ENCODE peak calls at places on chromosomes 6 and 20, in eight cellular contexts. One of them, this sample, is unnamed.

GRCh38 chr6:30264731-30265130 is 51.5 kb upstream of the TRIM26 start:
- DNase-seq in K562: no peak
- DNase-seq in HepG2: no peak
- DNase-seq in stomach: no peak
- DNase-seq in H1: no peak
- DNase-seq in ovary: no peak
- DNase-seq in A549: no peak
- DNase-seq in transverse colon: no peak
- DNase-seq in this sample: no peak

GRCh38 chr6:14711056-14711703 is 534.7 kb upstream of the JARID2 start:
- DNase-seq in stomach: peak; percentile 44
- DNase-seq in transverse colon: peak; percentile 49
- DNase-seq in K562: peak; percentile 94
- DNase-seq in A549: peak; percentile 19
- DNase-seq in H1: no peak
- DNase-seq in ovary: no peak
- DNase-seq in HepG2: peak; percentile 28
- DNase-seq in this sample: no peak

GRCh38 chr6:30719356-30719755 is 796 bp upstream of the TUBB start:
- DNase-seq in ovary: no peak
- DNase-seq in K562: peak; percentile 58
- DNase-seq in H1: no peak
- DNase-seq in HepG2: no peak
- DNase-seq in transverse colon: no peak
- DNase-seq in A549: no peak
- DNase-seq in stomach: no peak
- DNase-seq in this sample: no peak

GRCh38 chr6:165830761-165831160 is 167.7 kb upstream of the PDE10A start:
- DNase-seq in HepG2: no peak
- DNase-seq in stomach: no peak
- DNase-seq in A549: no peak
- DNase-seq in K562: no peak
- DNase-seq in transverse colon: no peak
- DNase-seq in ovary: no peak
- DNase-seq in H1: no peak
- DNase-seq in this sample: no peak

GRCh38 chr6:44249082-44249748 is 2.3 kb downstream of the HSP90AB1 start:
- DNase-seq in K562: no peak
- DNase-seq in stomach: no peak
- DNase-seq in transverse colon: no peak
- DNase-seq in ovary: no peak
- DNase-seq in H1: no peak
- DNase-seq in A549: no peak
- DNase-seq in HepG2: no peak
- DNase-seq in this sample: no peak

GRCh38 chr6:84926756-84927155 is 162.4 kb upstream of the TBX18 start:
- DNase-seq in stomach: no peak
- DNase-seq in transverse colon: no peak
- DNase-seq in K562: no peak
- DNase-seq in A549: peak; percentile 3
- DNase-seq in ovary: no peak
- DNase-seq in H1: no peak
- DNase-seq in HepG2: no peak
- DNase-seq in this sample: no peak

GRCh38 chr6:57075092-57075491 is 14.9 kb upstream of the ZNF451 start:
- DNase-seq in stomach: no peak
- DNase-seq in transverse colon: no peak
- DNase-seq in A549: no peak
- DNase-seq in K562: no peak
- DNase-seq in ovary: no peak
- DNase-seq in HepG2: no peak
- DNase-seq in H1: no peak
- DNase-seq in this sample: no peak

GRCh38 chr6:27592481-27593199 is 119.7 kb upstream of the ZNF184 start:
- DNase-seq in K562: peak; percentile 94
- DNase-seq in H1: no peak
- DNase-seq in ovary: no peak
- DNase-seq in A549: peak; percentile 73
- DNase-seq in transverse colon: no peak
- DNase-seq in HepG2: peak; percentile 84
- DNase-seq in stomach: no peak
- DNase-seq in this sample: no peak

GRCh38 chr20:31666258-31667042 is 28.7 kb downstream of the COX4I2 start:
- DNase-seq in H1: no peak
- DNase-seq in stomach: no peak
- DNase-seq in HepG2: no peak
- DNase-seq in transverse colon: peak; percentile 73
- DNase-seq in ovary: no peak
- DNase-seq in K562: peak; percentile 50
- DNase-seq in A549: no peak
- DNase-seq in this sample: no peak

GRCh38 chr6:83708970-83709747 is at the start of gene SNAP91:
- DNase-seq in K562: no peak
- DNase-seq in transverse colon: no peak
- DNase-seq in stomach: no peak
- DNase-seq in HepG2: no peak
- DNase-seq in H1: peak; percentile 15
- DNase-seq in ovary: peak; percentile 42
- DNase-seq in A549: no peak
- DNase-seq in this sample: no peak

GRCh38 chr6:90131614-90132423 is 164.8 kb downstream of the BACH2 start:
- DNase-seq in A549: no peak
- DNase-seq in K562: no peak
- DNase-seq in H1: no peak
- DNase-seq in HepG2: no peak
- DNase-seq in ovary: no peak
- DNase-seq in transverse colon: no peak
- DNase-seq in stomach: no peak
- DNase-seq in this sample: no peak

GRCh38 chr20:35120012-35120701 is 27.0 kb downstream of the EDEM2 start:
- DNase-seq in H1: no peak
- DNase-seq in stomach: no peak
- DNase-seq in A549: no peak
- DNase-seq in K562: peak; percentile 95
- DNase-seq in ovary: no peak
- DNase-seq in transverse colon: no peak
- DNase-seq in HepG2: no peak
- DNase-seq in this sample: no peak

GRCh38 chr6:131846023-131846663 is 38.3 kb downstream of the ENPP1 start:
- DNase-seq in A549: no peak
- DNase-seq in ovary: no peak
- DNase-seq in K562: no peak
- DNase-seq in transverse colon: no peak
- DNase-seq in HepG2: no peak
- DNase-seq in H1: no peak
- DNase-seq in stomach: no peak
- DNase-seq in this sample: no peak

GRCh38 chr6:7439243-7439642 is 49.6 kb downstream of the RIOK1 start:
- DNase-seq in H1: no peak
- DNase-seq in HepG2: no peak
- DNase-seq in A549: no peak
- DNase-seq in stomach: no peak
- DNase-seq in ovary: no peak
- DNase-seq in transverse colon: no peak
- DNase-seq in K562: no peak
- DNase-seq in this sample: no peak

GRCh38 chr6:145809785-145810184 is 4.8 kb downstream of the FBXO30 start:
- DNase-seq in H1: no peak
- DNase-seq in stomach: no peak
- DNase-seq in transverse colon: no peak
- DNase-seq in HepG2: no peak
- DNase-seq in A549: no peak
- DNase-seq in K562: no peak
- DNase-seq in ovary: no peak
- DNase-seq in this sample: no peak

GRCh38 chr20:50574108-50574507 is 63.9 kb downstream of the PTPN1 start:
- DNase-seq in K562: no peak
- DNase-seq in ovary: no peak
- DNase-seq in H1: no peak
- DNase-seq in stomach: no peak
- DNase-seq in transverse colon: no peak
- DNase-seq in A549: no peak
- DNase-seq in HepG2: no peak
- DNase-seq in this sample: no peak
- TF ChIP-seq EP300 in K562: no peak
- TF ChIP-seq EP300 in ovary: no peak
- TF ChIP-seq EP300 in H1: no peak
- TF ChIP-seq EP300 in stomach: no peak
- TF ChIP-seq EP300 in transverse colon: no peak
- TF ChIP-seq EP300 in A549: no peak
- TF ChIP-seq EP300 in HepG2: no peak
- TF ChIP-seq EP300 in this sample: no peak

DNA sequence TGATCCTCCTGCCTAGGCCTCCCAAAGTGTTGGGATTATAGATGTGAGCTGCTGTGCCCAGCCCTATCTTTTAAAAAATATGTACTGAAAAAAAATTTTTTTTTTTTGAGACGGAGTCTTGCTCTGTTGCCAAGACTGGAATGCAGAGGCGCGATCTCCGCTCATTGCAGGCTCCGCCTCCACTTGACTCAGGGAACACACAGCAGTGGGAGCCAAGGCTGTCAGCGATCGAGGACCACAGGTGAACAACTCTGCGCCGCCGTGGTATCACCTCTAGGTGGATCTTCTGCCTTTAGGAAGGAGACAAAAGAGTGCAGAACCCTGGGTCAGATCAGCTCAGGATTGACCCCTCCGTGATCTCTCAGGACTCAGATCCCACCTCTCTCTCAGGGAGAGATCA is 13.7 kb downstream of the RAET1E start:
- DNase-seq in stomach: peak; percentile 55
- DNase-seq in A549: no peak
- DNase-seq in H1: no peak
- DNase-seq in K562: peak; percentile 27
- DNase-seq in HepG2: no peak
- DNase-seq in ovary: peak; percentile 61
- DNase-seq in transverse colon: no peak
- DNase-seq in this sample: no peak
- TF ChIP-seq CTCF in stomach: no peak
- TF ChIP-seq CTCF in A549: no peak
- TF ChIP-seq CTCF in H1: peak; percentile 39
- TF ChIP-seq CTCF in K562: no peak
- TF ChIP-seq CTCF in HepG2: peak; percentile 10
- TF ChIP-seq CTCF in ovary: no peak
- TF ChIP-seq CTCF in transverse colon: no peak
- TF ChIP-seq CTCF in this sample: no peak

GRCh38 chr6:108944058-108944457 is 95.8 kb downstream of the ARMC2 start:
- DNase-seq in A549: no peak
- DNase-seq in HepG2: no peak
- DNase-seq in transverse colon: no peak
- DNase-seq in H1: no peak
- DNase-seq in K562: no peak
- DNase-seq in ovary: no peak
- DNase-seq in stomach: no peak
- DNase-seq in this sample: no peak
- TF ChIP-seq EP300 in A549: no peak
- TF ChIP-seq EP300 in HepG2: no peak
- TF ChIP-seq EP300 in transverse colon: no peak
- TF ChIP-seq EP300 in H1: no peak
- TF ChIP-seq EP300 in K562: no peak
- TF ChIP-seq EP300 in ovary: no peak
- TF ChIP-seq EP300 in stomach: no peak
- TF ChIP-seq EP300 in this sample: no peak

GRCh38 chr6:88725111-88725711 is 238.2 kb downstream of the RNGTT start:
- DNase-seq in HepG2: peak; percentile 4
- DNase-seq in transverse colon: no peak
- DNase-seq in H1: peak; percentile 47
- DNase-seq in stomach: no peak
- DNase-seq in K562: peak; percentile 19
- DNase-seq in A549: no peak
- DNase-seq in ovary: no peak
- DNase-seq in this sample: no peak
- TF ChIP-seq CTCF in HepG2: peak; percentile 67
- TF ChIP-seq CTCF in transverse colon: no peak
- TF ChIP-seq CTCF in H1: peak; percentile 56
- TF ChIP-seq CTCF in stomach: no peak
- TF ChIP-seq CTCF in K562: no peak
- TF ChIP-seq CTCF in A549: no peak
- TF ChIP-seq CTCF in ovary: no peak
- TF ChIP-seq CTCF in this sample: no peak

GRCh38 chr20:50470249-50470858 is 39.8 kb upstream of the PTPN1 start:
- DNase-seq in H1: no peak
- DNase-seq in HepG2: no peak
- DNase-seq in stomach: no peak
- DNase-seq in A549: no peak
- DNase-seq in transverse colon: no peak
- DNase-seq in ovary: no peak
- DNase-seq in K562: peak; percentile 37
- DNase-seq in this sample: no peak

GRCh38 chr20:50472693-50473610 is 37.2 kb upstream of the PTPN1 start:
- DNase-seq in ovary: no peak
- DNase-seq in A549: no peak
- DNase-seq in transverse colon: no peak
- DNase-seq in stomach: no peak
- DNase-seq in H1: no peak
- DNase-seq in HepG2: no peak
- DNase-seq in K562: no peak
- DNase-seq in this sample: no peak

GRCh38 chr20:50469324-50469723 is 40.9 kb upstream of the PTPN1 start:
- DNase-seq in A549: no peak
- DNase-seq in H1: no peak
- DNase-seq in ovary: no peak
- DNase-seq in transverse colon: no peak
- DNase-seq in stomach: no peak
- DNase-seq in K562: no peak
- DNase-seq in HepG2: no peak
- DNase-seq in this sample: no peak

GRCh38 chr20:50469796-50470195 is 40.4 kb upstream of the PTPN1 start:
- DNase-seq in A549: no peak
- DNase-seq in H1: no peak
- DNase-seq in ovary: no peak
- DNase-seq in transverse colon: no peak
- DNase-seq in HepG2: peak; percentile 44
- DNase-seq in K562: no peak
- DNase-seq in stomach: no peak
- DNase-seq in this sample: no peak

DNA sequence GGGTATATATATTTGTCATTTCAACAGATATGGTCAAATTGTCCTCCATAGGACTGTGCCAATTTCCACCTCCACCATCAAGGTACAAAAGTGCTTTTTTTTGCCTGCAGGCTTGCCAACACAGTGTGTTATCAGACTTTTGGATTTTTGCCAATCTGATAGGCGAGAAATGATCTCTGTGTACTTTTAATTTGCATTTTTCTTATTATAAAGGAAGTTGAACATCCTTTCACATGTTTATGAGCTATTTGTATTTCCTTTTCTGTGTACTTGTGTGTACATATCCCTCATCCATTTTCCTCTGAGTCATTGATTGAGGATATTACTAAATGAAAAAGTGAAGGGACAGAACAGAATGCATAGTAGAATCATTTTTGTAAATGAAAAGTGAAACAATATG is 39.0 kb upstream of the PTPN1 start:
- DNase-seq in H1: no peak
- DNase-seq in stomach: peak; percentile 49
- DNase-seq in K562: no peak
- DNase-seq in transverse colon: no peak
- DNase-seq in HepG2: no peak
- DNase-seq in A549: no peak
- DNase-seq in ovary: no peak
- DNase-seq in this sample: no peak
- TF ChIP-seq EP300 in H1: no peak
- TF ChIP-seq EP300 in stomach: no peak
- TF ChIP-seq EP300 in K562: no peak
- TF ChIP-seq EP300 in transverse colon: no peak
- TF ChIP-seq EP300 in HepG2: no peak
- TF ChIP-seq EP300 in A549: no peak
- TF ChIP-seq EP300 in ovary: no peak
- TF ChIP-seq EP300 in this sample: no peak

This sample was measured in esophagus muscularis mucosa.